ENCODE peak calls at places on chromosomes 7 and 10, in eight cellular contexts. One of them, this sample, is unnamed.

GRCh38 chr7:66921396-66921917 is 432 bp downstream of the TMEM248 start:
- ATAC-seq in CD4-positive, alpha-beta T cell: no peak
- ATAC-seq in lower lobe of right lung: peak; percentile 66
- ATAC-seq in GM12878: peak; percentile 46
- ATAC-seq in heart left ventricle: no peak
- ATAC-seq in left lung: peak; percentile 56
- ATAC-seq in HCT116: peak; percentile 46
- ATAC-seq in psoas muscle: peak; percentile 70
- ATAC-seq in this sample: peak; percentile 24

GRCh38 chr10:24824124-24824523 is 100.4 kb upstream of the ARHGAP21 start:
- ATAC-seq in psoas muscle: no peak
- ATAC-seq in heart left ventricle: no peak
- ATAC-seq in HCT116: no peak
- ATAC-seq in CD4-positive, alpha-beta T cell: no peak
- ATAC-seq in GM12878: peak; percentile 48
- ATAC-seq in left lung: no peak
- ATAC-seq in lower lobe of right lung: no peak
- ATAC-seq in this sample: no peak

GRCh38 chr7:29275493-29275892 is 80.9 kb downstream of the CHN2 start:
- ATAC-seq in psoas muscle: no peak
- ATAC-seq in HCT116: no peak
- ATAC-seq in left lung: peak; percentile 45
- ATAC-seq in GM12878: peak; percentile 72
- ATAC-seq in heart left ventricle: no peak
- ATAC-seq in lower lobe of right lung: peak; percentile 20
- ATAC-seq in CD4-positive, alpha-beta T cell: no peak
- ATAC-seq in this sample: no peak

GRCh38 chr10:129525408-129525807 is 58.4 kb downstream of the MGMT start:
- ATAC-seq in CD4-positive, alpha-beta T cell: no peak
- ATAC-seq in GM12878: no peak
- ATAC-seq in heart left ventricle: peak; percentile 25
- ATAC-seq in lower lobe of right lung: no peak
- ATAC-seq in HCT116: no peak
- ATAC-seq in psoas muscle: peak; percentile 74
- ATAC-seq in left lung: no peak
- ATAC-seq in this sample: peak; percentile 63

GRCh38 chr7:36278767-36279171 is 110.9 kb upstream of the ANLN start:
- ATAC-seq in psoas muscle: no peak
- ATAC-seq in HCT116: no peak
- ATAC-seq in heart left ventricle: no peak
- ATAC-seq in left lung: peak; percentile 5
- ATAC-seq in lower lobe of right lung: no peak
- ATAC-seq in CD4-positive, alpha-beta T cell: no peak
- ATAC-seq in GM12878: peak; percentile 9
- ATAC-seq in this sample: no peak

GRCh38 chr7:37986780-37987380 is 66.4 kb downstream of the EPDR1 start:
- ATAC-seq in GM12878: no peak
- ATAC-seq in heart left ventricle: peak; percentile 71
- ATAC-seq in psoas muscle: no peak
- ATAC-seq in left lung: peak; percentile 43
- ATAC-seq in HCT116: no peak
- ATAC-seq in CD4-positive, alpha-beta T cell: no peak
- ATAC-seq in lower lobe of right lung: no peak
- ATAC-seq in this sample: no peak

GRCh38 chr10:46257099-46257498 is 29.7 kb upstream of the ANTXRL start:
- ATAC-seq in GM12878: no peak
- ATAC-seq in lower lobe of right lung: no peak
- ATAC-seq in CD4-positive, alpha-beta T cell: no peak
- ATAC-seq in psoas muscle: no peak
- ATAC-seq in heart left ventricle: no peak
- ATAC-seq in left lung: no peak
- ATAC-seq in HCT116: no peak
- ATAC-seq in this sample: no peak

GRCh38 chr10:23075672-23076071 is 19.7 kb upstream of the MSRB2 start:
- ATAC-seq in left lung: no peak
- ATAC-seq in HCT116: no peak
- ATAC-seq in psoas muscle: no peak
- ATAC-seq in CD4-positive, alpha-beta T cell: no peak
- ATAC-seq in GM12878: peak; percentile 28
- ATAC-seq in lower lobe of right lung: no peak
- ATAC-seq in heart left ventricle: no peak
- ATAC-seq in this sample: no peak

GRCh38 chr10:33347227-33347626 is 12.8 kb upstream of the NRP1 start:
- ATAC-seq in CD4-positive, alpha-beta T cell: no peak
- ATAC-seq in GM12878: no peak
- ATAC-seq in psoas muscle: no peak
- ATAC-seq in HCT116: no peak
- ATAC-seq in heart left ventricle: no peak
- ATAC-seq in left lung: no peak
- ATAC-seq in lower lobe of right lung: no peak
- ATAC-seq in this sample: no peak

GRCh38 chr7:80918406-80918805 is 445 bp downstream of the SEMA3C start:
- ATAC-seq in HCT116: no peak
- ATAC-seq in heart left ventricle: peak; percentile 13
- ATAC-seq in lower lobe of right lung: no peak
- ATAC-seq in CD4-positive, alpha-beta T cell: no peak
- ATAC-seq in psoas muscle: no peak
- ATAC-seq in GM12878: peak; percentile 46
- ATAC-seq in left lung: peak; percentile 13
- ATAC-seq in this sample: no peak

GRCh38 chr10:61662794-61663259 is at the start of gene CABCOCO1:
- ATAC-seq in psoas muscle: peak; percentile 71
- ATAC-seq in lower lobe of right lung: peak; percentile 96
- ATAC-seq in heart left ventricle: peak; percentile 96
- ATAC-seq in GM12878: no peak
- ATAC-seq in CD4-positive, alpha-beta T cell: no peak
- ATAC-seq in left lung: peak; percentile 99
- ATAC-seq in HCT116: peak; percentile 98
- ATAC-seq in this sample: peak; percentile 92

GRCh38 chr7:100413889-100414288 is 14.6 kb downstream of the ZCWPW1 start:
- ATAC-seq in psoas muscle: no peak
- ATAC-seq in heart left ventricle: no peak
- ATAC-seq in GM12878: peak; percentile 80
- ATAC-seq in HCT116: no peak
- ATAC-seq in lower lobe of right lung: no peak
- ATAC-seq in left lung: no peak
- ATAC-seq in CD4-positive, alpha-beta T cell: no peak
- ATAC-seq in this sample: no peak

GRCh38 chr10:78002541-78003284 is 26.6 kb downstream of the POLR3A start:
- ATAC-seq in heart left ventricle: no peak
- ATAC-seq in CD4-positive, alpha-beta T cell: no peak
- ATAC-seq in psoas muscle: peak; percentile 70
- ATAC-seq in left lung: no peak
- ATAC-seq in lower lobe of right lung: no peak
- ATAC-seq in HCT116: no peak
- ATAC-seq in GM12878: no peak
- ATAC-seq in this sample: no peak

GRCh38 chr10:103558916-103559315 is 65.4 kb downstream of the NEURL1 start:
- ATAC-seq in heart left ventricle: no peak
- ATAC-seq in left lung: no peak
- ATAC-seq in lower lobe of right lung: no peak
- ATAC-seq in psoas muscle: no peak
- ATAC-seq in GM12878: no peak
- ATAC-seq in HCT116: no peak
- ATAC-seq in CD4-positive, alpha-beta T cell: no peak
- ATAC-seq in this sample: no peak
- H3K27me3 ChIP-seq in heart left ventricle: peaks cover 8% of the 10 kb centered on the region
- H3K27me3 ChIP-seq in left lung: peaks cover 5% of the 10 kb centered on the region
- H3K27me3 ChIP-seq in lower lobe of right lung: peaks cover 14% of the 10 kb centered on the region
- H3K27me3 ChIP-seq in psoas muscle: no peaks in the 10 kb centered on the region
- H3K27me3 ChIP-seq in GM12878: peaks cover 10% of the 10 kb centered on the region
- H3K27me3 ChIP-seq in HCT116: peaks cover 5% of the 10 kb centered on the region
- H3K27me3 ChIP-seq in CD4-positive, alpha-beta T cell: peaks cover 9% of the 10 kb centered on the region
- H3K27me3 ChIP-seq in this sample: peaks cover 11% of the 10 kb centered on the region

GRCh38 chr7:155520114-155520513 is 26.2 kb downstream of the CNPY1 start:
- ATAC-seq in lower lobe of right lung: no peak
- ATAC-seq in psoas muscle: no peak
- ATAC-seq in heart left ventricle: no peak
- ATAC-seq in left lung: no peak
- ATAC-seq in HCT116: no peak
- ATAC-seq in GM12878: no peak
- ATAC-seq in CD4-positive, alpha-beta T cell: no peak
- ATAC-seq in this sample: no peak
- TF ChIP-seq CTCF in lower lobe of right lung: no peak
- TF ChIP-seq CTCF in psoas muscle: no peak
- TF ChIP-seq CTCF in heart left ventricle: no peak
- TF ChIP-seq CTCF in left lung: no peak
- TF ChIP-seq CTCF in HCT116: no peak
- TF ChIP-seq CTCF in GM12878: no peak
- TF ChIP-seq CTCF in CD4-positive, alpha-beta T cell: no peak
- TF ChIP-seq CTCF in this sample: no peak

GRCh38 chr10:44199267-44199666 is 185.6 kb downstream of the CXCL12 start:
- ATAC-seq in left lung: no peak
- ATAC-seq in CD4-positive, alpha-beta T cell: no peak
- ATAC-seq in lower lobe of right lung: no peak
- ATAC-seq in psoas muscle: no peak
- ATAC-seq in GM12878: no peak
- ATAC-seq in HCT116: no peak
- ATAC-seq in heart left ventricle: no peak
- ATAC-seq in this sample: no peak

GRCh38 chr10:44201656-44202055 is 183.2 kb downstream of the CXCL12 start:
- ATAC-seq in CD4-positive, alpha-beta T cell: no peak
- ATAC-seq in GM12878: no peak
- ATAC-seq in heart left ventricle: no peak
- ATAC-seq in lower lobe of right lung: no peak
- ATAC-seq in left lung: no peak
- ATAC-seq in psoas muscle: no peak
- ATAC-seq in HCT116: no peak
- ATAC-seq in this sample: no peak

GRCh38 chr10:44198780-44199097 is 186.2 kb downstream of the CXCL12 start:
- ATAC-seq in GM12878: no peak
- ATAC-seq in lower lobe of right lung: peak; percentile 20
- ATAC-seq in heart left ventricle: peak; percentile 76
- ATAC-seq in psoas muscle: peak; percentile 44
- ATAC-seq in left lung: peak; percentile 16
- ATAC-seq in HCT116: no peak
- ATAC-seq in CD4-positive, alpha-beta T cell: no peak
- ATAC-seq in this sample: peak; percentile 26

GRCh38 chr10:44201011-44201410 is 183.9 kb downstream of the CXCL12 start:
- ATAC-seq in lower lobe of right lung: no peak
- ATAC-seq in GM12878: no peak
- ATAC-seq in heart left ventricle: no peak
- ATAC-seq in psoas muscle: no peak
- ATAC-seq in left lung: no peak
- ATAC-seq in HCT116: no peak
- ATAC-seq in CD4-positive, alpha-beta T cell: no peak
- ATAC-seq in this sample: no peak

GRCh38 chr10:44199991-44200655 is 184.8 kb downstream of the CXCL12 start:
- ATAC-seq in psoas muscle: no peak
- ATAC-seq in HCT116: no peak
- ATAC-seq in GM12878: no peak
- ATAC-seq in CD4-positive, alpha-beta T cell: no peak
- ATAC-seq in heart left ventricle: no peak
- ATAC-seq in left lung: no peak
- ATAC-seq in lower lobe of right lung: no peak
- ATAC-seq in this sample: no peak
- H3K27me3 ChIP-seq in psoas muscle: no peaks in the 10 kb centered on the region
- H3K27me3 ChIP-seq in HCT116: no peaks in the 10 kb centered on the region
- H3K27me3 ChIP-seq in GM12878: no peaks in the 10 kb centered on the region
- H3K27me3 ChIP-seq in CD4-positive, alpha-beta T cell: no peaks in the 10 kb centered on the region
- H3K27me3 ChIP-seq in heart left ventricle: no peaks in the 10 kb centered on the region
- H3K27me3 ChIP-seq in left lung: no peaks in the 10 kb centered on the region
- H3K27me3 ChIP-seq in lower lobe of right lung: no peaks in the 10 kb centered on the region
- H3K27me3 ChIP-seq in this sample: no peaks in the 10 kb centered on the region

GRCh38 chr7:130896051-130896881 is 162.3 kb upstream of the KLF14 start:
- ATAC-seq in left lung: no peak
- ATAC-seq in GM12878: no peak
- ATAC-seq in CD4-positive, alpha-beta T cell: no peak
- ATAC-seq in psoas muscle: no peak
- ATAC-seq in HCT116: no peak
- ATAC-seq in lower lobe of right lung: no peak
- ATAC-seq in heart left ventricle: no peak
- ATAC-seq in this sample: no peak
- TF ChIP-seq CTCF in left lung: no peak
- TF ChIP-seq CTCF in GM12878: peak; percentile 15
- TF ChIP-seq CTCF in CD4-positive, alpha-beta T cell: no peak
- TF ChIP-seq CTCF in psoas muscle: peak; percentile 6
- TF ChIP-seq CTCF in HCT116: no peak
- TF ChIP-seq CTCF in lower lobe of right lung: no peak
- TF ChIP-seq CTCF in heart left ventricle: no peak
- TF ChIP-seq CTCF in this sample: peak; percentile 21

This sample was measured in gastroesophageal sphincter.